ENCODE peak calls at places on chromosome 19, in six cellular contexts. One of them, this sample, is unnamed.

GRCh38 chr19:55358943-55359908 is 3.8 kb downstream of the GARIN5B start:
- DNase-seq in fibroblast of pulmonary artery: no peak
- DNase-seq in Caki2: no peak
- DNase-seq in stimulated activated CD8-positive, alpha-beta memory T cell treated with anti-CD3 and anti-CD28 coated beads, Interleukin-7, amount 100 ng/mL, for 4 hours: no peak
- DNase-seq in lung: no peak
- DNase-seq in NCI-H510A treated with DMSO at 0.1 percent for 48 hours: no peak
- DNase-seq in this sample: peak

GRCh38 chr19:34350161-34350561 is 14.8 kb upstream of the GPI start:
- DNase-seq in lung: no peak
- DNase-seq in NCI-H510A treated with DMSO at 0.1 percent for 48 hours: no peak
- DNase-seq in stimulated activated CD8-positive, alpha-beta memory T cell treated with anti-CD3 and anti-CD28 coated beads, Interleukin-7, amount 100 ng/mL, for 4 hours: peak
- DNase-seq in fibroblast of pulmonary artery: no peak
- DNase-seq in Caki2: no peak
- DNase-seq in this sample: no peak

GRCh38 chr19:35555301-35556005 is 8.0 kb downstream of the ATP4A start:
- DNase-seq in fibroblast of pulmonary artery: peak
- DNase-seq in NCI-H510A treated with DMSO at 0.1 percent for 48 hours: no peak
- DNase-seq in stimulated activated CD8-positive, alpha-beta memory T cell treated with anti-CD3 and anti-CD28 coated beads, Interleukin-7, amount 100 ng/mL, for 4 hours: no peak
- DNase-seq in Caki2: peak
- DNase-seq in lung: no peak
- DNase-seq in this sample: no peak

GRCh38 chr19:41795031-41795461 is 1.3 kb upstream of the CEACAM3 start:
- DNase-seq in fibroblast of pulmonary artery: peak
- DNase-seq in NCI-H510A treated with DMSO at 0.1 percent for 48 hours: peak
- DNase-seq in Caki2: peak
- DNase-seq in lung: peak
- DNase-seq in stimulated activated CD8-positive, alpha-beta memory T cell treated with anti-CD3 and anti-CD28 coated beads, Interleukin-7, amount 100 ng/mL, for 4 hours: peak
- DNase-seq in this sample: peak

GRCh38 chr19:33147538-33147937 is 15.6 kb downstream of the WDR88 start:
- DNase-seq in stimulated activated CD8-positive, alpha-beta memory T cell treated with anti-CD3 and anti-CD28 coated beads, Interleukin-7, amount 100 ng/mL, for 4 hours: no peak
- DNase-seq in NCI-H510A treated with DMSO at 0.1 percent for 48 hours: no peak
- DNase-seq in Caki2: no peak
- DNase-seq in lung: no peak
- DNase-seq in fibroblast of pulmonary artery: no peak
- DNase-seq in this sample: no peak

GRCh38 chr19:56814656-56815055 is 25.9 kb downstream of the PEG3 start:
- DNase-seq in fibroblast of pulmonary artery: no peak
- DNase-seq in NCI-H510A treated with DMSO at 0.1 percent for 48 hours: no peak
- DNase-seq in lung: no peak
- DNase-seq in stimulated activated CD8-positive, alpha-beta memory T cell treated with anti-CD3 and anti-CD28 coated beads, Interleukin-7, amount 100 ng/mL, for 4 hours: no peak
- DNase-seq in Caki2: no peak
- DNase-seq in this sample: no peak

GRCh38 chr19:38035515-38036495 is 128.8 kb downstream of the SIPA1L3 start:
- DNase-seq in lung: no peak
- DNase-seq in stimulated activated CD8-positive, alpha-beta memory T cell treated with anti-CD3 and anti-CD28 coated beads, Interleukin-7, amount 100 ng/mL, for 4 hours: no peak
- DNase-seq in NCI-H510A treated with DMSO at 0.1 percent for 48 hours: no peak
- DNase-seq in fibroblast of pulmonary artery: peak
- DNase-seq in Caki2: no peak
- DNase-seq in this sample: peak

GRCh38 chr19:51571599-51571998 is 516 bp downstream of the ZNF175 start:
- DNase-seq in fibroblast of pulmonary artery: no peak
- DNase-seq in NCI-H510A treated with DMSO at 0.1 percent for 48 hours: no peak
- DNase-seq in lung: no peak
- DNase-seq in stimulated activated CD8-positive, alpha-beta memory T cell treated with anti-CD3 and anti-CD28 coated beads, Interleukin-7, amount 100 ng/mL, for 4 hours: no peak
- DNase-seq in Caki2: no peak
- DNase-seq in this sample: no peak

GRCh38 chr19:7910321-7911161 is 4.1 kb upstream of the TGFBR3L start:
- DNase-seq in lung: no peak
- DNase-seq in NCI-H510A treated with DMSO at 0.1 percent for 48 hours: no peak
- DNase-seq in Caki2: no peak
- DNase-seq in fibroblast of pulmonary artery: no peak
- DNase-seq in stimulated activated CD8-positive, alpha-beta memory T cell treated with anti-CD3 and anti-CD28 coated beads, Interleukin-7, amount 100 ng/mL, for 4 hours: no peak
- DNase-seq in this sample: no peak

GRCh38 chr19:38693380-38694223 is 46.2 kb downstream of the ACTN4 start:
- DNase-seq in lung: no peak
- DNase-seq in NCI-H510A treated with DMSO at 0.1 percent for 48 hours: no peak
- DNase-seq in fibroblast of pulmonary artery: peak
- DNase-seq in stimulated activated CD8-positive, alpha-beta memory T cell treated with anti-CD3 and anti-CD28 coated beads, Interleukin-7, amount 100 ng/mL, for 4 hours: no peak
- DNase-seq in Caki2: peak
- DNase-seq in this sample: no peak

GRCh38 chr19:35462476-35462953 is 14.5 kb downstream of the FFAR2 start:
- DNase-seq in fibroblast of pulmonary artery: no peak
- DNase-seq in NCI-H510A treated with DMSO at 0.1 percent for 48 hours: no peak
- DNase-seq in stimulated activated CD8-positive, alpha-beta memory T cell treated with anti-CD3 and anti-CD28 coated beads, Interleukin-7, amount 100 ng/mL, for 4 hours: peak
- DNase-seq in lung: no peak
- DNase-seq in Caki2: no peak
- DNase-seq in this sample: no peak

GRCh38 chr19:45137179-45137761 is 23.5 kb downstream of the NKPD1 start:
- DNase-seq in lung: no peak
- DNase-seq in stimulated activated CD8-positive, alpha-beta memory T cell treated with anti-CD3 and anti-CD28 coated beads, Interleukin-7, amount 100 ng/mL, for 4 hours: no peak
- DNase-seq in fibroblast of pulmonary artery: no peak
- DNase-seq in NCI-H510A treated with DMSO at 0.1 percent for 48 hours: no peak
- DNase-seq in Caki2: no peak
- DNase-seq in this sample: no peak

GRCh38 chr19:49231389-49231788 is 73.8 kb downstream of the TRPM4 start:
- DNase-seq in lung: no peak
- DNase-seq in fibroblast of pulmonary artery: no peak
- DNase-seq in stimulated activated CD8-positive, alpha-beta memory T cell treated with anti-CD3 and anti-CD28 coated beads, Interleukin-7, amount 100 ng/mL, for 4 hours: no peak
- DNase-seq in Caki2: no peak
- DNase-seq in NCI-H510A treated with DMSO at 0.1 percent for 48 hours: no peak
- DNase-seq in this sample: no peak

GRCh38 chr19:4098493-4098892 is 25.4 kb downstream of the MAP2K2 start:
- DNase-seq in stimulated activated CD8-positive, alpha-beta memory T cell treated with anti-CD3 and anti-CD28 coated beads, Interleukin-7, amount 100 ng/mL, for 4 hours: no peak
- DNase-seq in Caki2: no peak
- DNase-seq in NCI-H510A treated with DMSO at 0.1 percent for 48 hours: no peak
- DNase-seq in fibroblast of pulmonary artery: no peak
- DNase-seq in lung: no peak
- DNase-seq in this sample: no peak

GRCh38 chr19:2084993-2085720 is 11.0 kb downstream of the MOB3A start:
- DNase-seq in Caki2: peak
- DNase-seq in fibroblast of pulmonary artery: peak
- DNase-seq in lung: peak
- DNase-seq in NCI-H510A treated with DMSO at 0.1 percent for 48 hours: no peak
- DNase-seq in stimulated activated CD8-positive, alpha-beta memory T cell treated with anti-CD3 and anti-CD28 coated beads, Interleukin-7, amount 100 ng/mL, for 4 hours: peak
- DNase-seq in this sample: no peak